ENCODE peak calls at places on chromosomes 1 and 21, in five cellular contexts. B is Calu3; M is CD8-positive, alpha-beta T cell; G is NCI-H2171; X is epithelial cell of esophagus. I is an unnamed sample.
A peak's percentile ranks its signal among the peaks of the same experiment; 100 is the strongest.

GRCh38 chr1:94776474-94776873 is 43.7 kb upstream of the SLC44A3 start:
- DNase-seq in B (no peak), M (no peak), G (no peak), X (no peak), I (no peak)

GRCh38 chr21:25579402-25580016 is 27.8 kb downstream of the MRPL39 start:
- DNase-seq in B (no peak), M (no peak), G (no peak), X (no peak), I (no peak)

GRCh38 chr1:235831148-235831547 is 35.6 kb downstream of the LYST start:
- DNase-seq in B (no peak), M (no peak), G (no peak), X (peak; percentile 56), I (no peak)

GRCh38 chr1:41382531-41383090 is 21.4 kb downstream of the FOXO6 start:
- DNase-seq in B (peak; percentile 55), M (no peak), G (no peak), X (no peak), I (no peak)

GRCh38 chr1:18932387-18932786 is 24.1 kb downstream of the IFFO2 start:
- DNase-seq in B (peak; percentile 37), M (no peak), G (no peak), X (peak; percentile 89), I (no peak)

GRCh38 chr1:147847831-147848230 is 54.8 kb upstream of the GJA8 start:
- DNase-seq in B (no peak), M (no peak), G (no peak), X (no peak), I (no peak)

GRCh38 chr1:31502926-31503511 is 73.3 kb upstream of the TINAGL1 start:
- DNase-seq in B (no peak), M (no peak), G (no peak), X (no peak), I (no peak)

GRCh38 chr1:62281922-62282555 is 37.2 kb downstream of the KANK4 start:
- DNase-seq in B (no peak), M (no peak), G (no peak), X (no peak), I (no peak)

GRCh38 chr1:34115233-34115632 is 49.8 kb downstream of the CSMD2 start:
- DNase-seq in B (no peak), M (no peak), G (no peak), X (no peak), I (no peak)

GRCh38 chr1:234326493-234327366 is 46.5 kb upstream of the COA6 start:
- DNase-seq in B (peak; percentile 79), M (peak; percentile 59), G (no peak), X (peak; percentile 62), I (peak; percentile 54)

GRCh38 chr1:42943166-42943565 is 15.5 kb downstream of the SLC2A1 start:
- DNase-seq in B (peak; percentile 89), M (peak; percentile 48), G (no peak), X (peak; percentile 93), I (peak; percentile 76)

GRCh38 chr1:198462365-198463025 is 78.0 kb downstream of the ATP6V1G3 start:
- DNase-seq in B (no peak), M (no peak), G (no peak), X (peak; percentile 88), I (no peak)

GRCh38 chr1:153646672-153647374 is 11.7 kb upstream of the SNAPIN start:
- DNase-seq in B (no peak), M (no peak), G (no peak), X (no peak), I (no peak)

GRCh38 chr1:218284377-218284916 is 646 bp upstream of the RRP15 start:
- DNase-seq in B (no peak), M (no peak), G (peak; percentile 29), X (peak; percentile 23), I (no peak)

GRCh38 chr1:23424171-23424959 is at the start of gene TCEA3:
- DNase-seq in B (no peak), M (peak; percentile 25), G (peak; percentile 28), X (no peak), I (peak; percentile 82)

GRCh38 chr1:5099558-5099957 is 445.1 kb downstream of the AJAP1 start:
- DNase-seq in B (no peak), M (no peak), G (no peak), X (peak; percentile 13), I (no peak)

GRCh38 chr1:182035097-182035770 is 26.3 kb downstream of the ZNF648 start:
- DNase-seq in B (no peak), M (no peak), G (no peak), X (no peak), I (no peak)

GRCh38 chr1:233006582-233006981 is 56.2 kb downstream of the NTPCR start:
- DNase-seq in B (no peak), M (no peak), G (no peak), X (no peak), I (no peak)

GRCh38 chr1:66834926-66835325 is 33.9 kb upstream of the INSL5 start:
- DNase-seq in B (no peak), M (no peak), G (no peak), X (peak; percentile 55), I (no peak)

GRCh38 chr1:181485276-181486097 is 2.2 kb downstream of the CACNA1E start:
- DNase-seq in B (peak; percentile 20), M (no peak), G (no peak), X (peak; percentile 24), I (no peak)

GRCh38 chr1:182962554-182963115 is 9.7 kb upstream of the SHCBP1L start:
- DNase-seq in B (peak; percentile 80), M (no peak), G (peak; percentile 84), X (peak; percentile 96), I (peak; percentile 87)

GRCh38 chr1:35715568-35716002 is 3.1 kb downstream of the C1orf216 start:
- DNase-seq in B (peak; percentile 79), M (peak; percentile 79), G (peak; percentile 21), X (peak; percentile 79), I (peak; percentile 87)

GRCh38 chr1:212644866-212645556 is 36.5 kb downstream of the ATF3 start:
- DNase-seq in B (no peak), M (no peak), G (no peak), X (no peak), I (no peak)

GRCh38 chr1:206835186-206835585 is 30.2 kb upstream of the IL20 start:
- DNase-seq in B (no peak), M (no peak), G (no peak), X (no peak), I (no peak)

GRCh38 chr1:93591833-93592635 is 89.6 kb downstream of the BCAR3 start:
- DNase-seq in B (peak; percentile 93), M (peak; percentile 15), G (peak; percentile 71), X (no peak), I (peak; percentile 73)

GRCh38 chr1:161382214-161383019 is 14.7 kb upstream of the CFAP126 start:
- DNase-seq in B (no peak), M (no peak), G (peak; percentile 56), X (peak; percentile 77), I (no peak)

GRCh38 chr1:93446837-93447451 is 974 bp upstream of the FNBP1L start:
- DNase-seq in B (peak; percentile 54), M (peak; percentile 18), G (peak; percentile 52), X (peak; percentile 93), I (peak; percentile 21)

GRCh38 chr1:70038025-70038424 is 167.4 kb downstream of the LRRC40 start:
- DNase-seq in B (no peak), M (no peak), G (no peak), X (peak; percentile 97), I (no peak)

GRCh38 chr1:179047637-179048002 is 21.9 kb downstream of the FAM20B start:
- DNase-seq in B (no peak), M (no peak), G (no peak), X (no peak), I (no peak)